ENCODE peak calls at places on chromosomes 7 and 10, in ten cellular contexts. One of them, this sample, is unnamed.

GRCh38 chr7:147829021-147829420 is 761.5 kb upstream of the C7orf33 start:
- DNase-seq in KG1: no peak
- DNase-seq in IMR-90: no peak
- DNase-seq in NCI-H1105: no peak
- DNase-seq in adipocyte: no peak
- DNase-seq in CD4-positive, CD25-positive, alpha-beta regulatory T cell: no peak
- DNase-seq in activated naive CD8-positive, alpha-beta T cell treated with anti-CD3 and anti-CD28 coated beads for 36 hours: no peak
- DNase-seq in activated T-cell treated with anti-CD3 and anti-CD28 coated beads for 1 hour: no peak
- DNase-seq in HEK293T: no peak
- DNase-seq in astrocyte of the hippocampus: no peak
- DNase-seq in this sample: no peak

GRCh38 chr7:28554791-28555471 is 142.6 kb downstream of the CREB5 start:
- DNase-seq in activated naive CD8-positive, alpha-beta T cell treated with anti-CD3 and anti-CD28 coated beads for 36 hours: no peak
- DNase-seq in activated T-cell treated with anti-CD3 and anti-CD28 coated beads for 1 hour: no peak
- DNase-seq in KG1: no peak
- DNase-seq in HEK293T: no peak
- DNase-seq in CD4-positive, CD25-positive, alpha-beta regulatory T cell: no peak
- DNase-seq in IMR-90: no peak
- DNase-seq in astrocyte of the hippocampus: no peak
- DNase-seq in adipocyte: no peak
- DNase-seq in NCI-H1105: no peak
- DNase-seq in this sample: no peak

GRCh38 chr10:71838264-71839211 is 12.5 kb downstream of the PSAP start:
- DNase-seq in adipocyte: peak
- DNase-seq in NCI-H1105: no peak
- DNase-seq in activated naive CD8-positive, alpha-beta T cell treated with anti-CD3 and anti-CD28 coated beads for 36 hours: no peak
- DNase-seq in IMR-90: peak
- DNase-seq in HEK293T: no peak
- DNase-seq in CD4-positive, CD25-positive, alpha-beta regulatory T cell: no peak
- DNase-seq in astrocyte of the hippocampus: peak
- DNase-seq in activated T-cell treated with anti-CD3 and anti-CD28 coated beads for 1 hour: no peak
- DNase-seq in KG1: no peak
- DNase-seq in this sample: no peak

GRCh38 chr10:70913546-70914240 is 25.3 kb upstream of the PCBD1 start:
- DNase-seq in HEK293T: no peak
- DNase-seq in IMR-90: no peak
- DNase-seq in NCI-H1105: no peak
- DNase-seq in adipocyte: no peak
- DNase-seq in KG1: no peak
- DNase-seq in CD4-positive, CD25-positive, alpha-beta regulatory T cell: no peak
- DNase-seq in activated T-cell treated with anti-CD3 and anti-CD28 coated beads for 1 hour: no peak
- DNase-seq in astrocyte of the hippocampus: no peak
- DNase-seq in activated naive CD8-positive, alpha-beta T cell treated with anti-CD3 and anti-CD28 coated beads for 36 hours: no peak
- DNase-seq in this sample: no peak

GRCh38 chr7:110891197-110891596 is 199.7 kb upstream of the LRRN3 start:
- DNase-seq in NCI-H1105: no peak
- DNase-seq in HEK293T: no peak
- DNase-seq in adipocyte: no peak
- DNase-seq in astrocyte of the hippocampus: peak
- DNase-seq in IMR-90: no peak
- DNase-seq in activated T-cell treated with anti-CD3 and anti-CD28 coated beads for 1 hour: no peak
- DNase-seq in KG1: no peak
- DNase-seq in activated naive CD8-positive, alpha-beta T cell treated with anti-CD3 and anti-CD28 coated beads for 36 hours: no peak
- DNase-seq in CD4-positive, CD25-positive, alpha-beta regulatory T cell: no peak
- DNase-seq in this sample: no peak

GRCh38 chr7:51162724-51163329 is 153.8 kb downstream of the COBL start:
- DNase-seq in activated T-cell treated with anti-CD3 and anti-CD28 coated beads for 1 hour: peak
- DNase-seq in CD4-positive, CD25-positive, alpha-beta regulatory T cell: peak
- DNase-seq in astrocyte of the hippocampus: peak
- DNase-seq in adipocyte: peak
- DNase-seq in HEK293T: peak
- DNase-seq in NCI-H1105: peak
- DNase-seq in KG1: peak
- DNase-seq in IMR-90: peak
- DNase-seq in activated naive CD8-positive, alpha-beta T cell treated with anti-CD3 and anti-CD28 coated beads for 36 hours: peak
- DNase-seq in this sample: peak

GRCh38 chr7:45863715-45864114 is 9.2 kb downstream of the CCDC201 start:
- DNase-seq in astrocyte of the hippocampus: no peak
- DNase-seq in CD4-positive, CD25-positive, alpha-beta regulatory T cell: no peak
- DNase-seq in HEK293T: peak
- DNase-seq in NCI-H1105: no peak
- DNase-seq in IMR-90: no peak
- DNase-seq in activated naive CD8-positive, alpha-beta T cell treated with anti-CD3 and anti-CD28 coated beads for 36 hours: no peak
- DNase-seq in KG1: no peak
- DNase-seq in activated T-cell treated with anti-CD3 and anti-CD28 coated beads for 1 hour: no peak
- DNase-seq in adipocyte: no peak
- DNase-seq in this sample: no peak

GRCh38 chr10:1434912-1435692 is 302.2 kb downstream of the ADARB2 start:
- DNase-seq in CD4-positive, CD25-positive, alpha-beta regulatory T cell: no peak
- DNase-seq in IMR-90: no peak
- DNase-seq in HEK293T: no peak
- DNase-seq in astrocyte of the hippocampus: no peak
- DNase-seq in adipocyte: no peak
- DNase-seq in KG1: no peak
- DNase-seq in NCI-H1105: no peak
- DNase-seq in activated T-cell treated with anti-CD3 and anti-CD28 coated beads for 1 hour: no peak
- DNase-seq in activated naive CD8-positive, alpha-beta T cell treated with anti-CD3 and anti-CD28 coated beads for 36 hours: no peak
- DNase-seq in this sample: no peak

GRCh38 chr7:68166525-68166924 is 1169.9 kb downstream of the TYW1 start:
- DNase-seq in CD4-positive, CD25-positive, alpha-beta regulatory T cell: no peak
- DNase-seq in activated T-cell treated with anti-CD3 and anti-CD28 coated beads for 1 hour: no peak
- DNase-seq in adipocyte: no peak
- DNase-seq in KG1: no peak
- DNase-seq in activated naive CD8-positive, alpha-beta T cell treated with anti-CD3 and anti-CD28 coated beads for 36 hours: no peak
- DNase-seq in IMR-90: no peak
- DNase-seq in astrocyte of the hippocampus: no peak
- DNase-seq in NCI-H1105: peak
- DNase-seq in HEK293T: no peak
- DNase-seq in this sample: no peak

GRCh38 chr10:119306964-119307363 is 99.6 kb downstream of the GRK5 start:
- DNase-seq in HEK293T: no peak
- DNase-seq in activated T-cell treated with anti-CD3 and anti-CD28 coated beads for 1 hour: no peak
- DNase-seq in activated naive CD8-positive, alpha-beta T cell treated with anti-CD3 and anti-CD28 coated beads for 36 hours: no peak
- DNase-seq in adipocyte: no peak
- DNase-seq in IMR-90: peak
- DNase-seq in astrocyte of the hippocampus: no peak
- DNase-seq in NCI-H1105: no peak
- DNase-seq in KG1: no peak
- DNase-seq in CD4-positive, CD25-positive, alpha-beta regulatory T cell: no peak
- DNase-seq in this sample: no peak

GRCh38 chr10:125060486-125060850 is 99.9 kb downstream of the CTBP2 start:
- DNase-seq in astrocyte of the hippocampus: peak
- DNase-seq in KG1: no peak
- DNase-seq in IMR-90: peak
- DNase-seq in NCI-H1105: no peak
- DNase-seq in HEK293T: no peak
- DNase-seq in adipocyte: peak
- DNase-seq in activated T-cell treated with anti-CD3 and anti-CD28 coated beads for 1 hour: no peak
- DNase-seq in CD4-positive, CD25-positive, alpha-beta regulatory T cell: no peak
- DNase-seq in activated naive CD8-positive, alpha-beta T cell treated with anti-CD3 and anti-CD28 coated beads for 36 hours: no peak
- DNase-seq in this sample: peak

GRCh38 chr7:94244760-94245159 is 149.9 kb upstream of the COL1A2 start:
- DNase-seq in adipocyte: peak
- DNase-seq in NCI-H1105: no peak
- DNase-seq in CD4-positive, CD25-positive, alpha-beta regulatory T cell: no peak
- DNase-seq in astrocyte of the hippocampus: no peak
- DNase-seq in activated naive CD8-positive, alpha-beta T cell treated with anti-CD3 and anti-CD28 coated beads for 36 hours: no peak
- DNase-seq in activated T-cell treated with anti-CD3 and anti-CD28 coated beads for 1 hour: no peak
- DNase-seq in IMR-90: no peak
- DNase-seq in KG1: no peak
- DNase-seq in HEK293T: no peak
- DNase-seq in this sample: no peak

GRCh38 chr10:8439040-8439439 is 384.6 kb downstream of the GATA3 start:
- DNase-seq in activated naive CD8-positive, alpha-beta T cell treated with anti-CD3 and anti-CD28 coated beads for 36 hours: no peak
- DNase-seq in CD4-positive, CD25-positive, alpha-beta regulatory T cell: no peak
- DNase-seq in IMR-90: no peak
- DNase-seq in KG1: no peak
- DNase-seq in NCI-H1105: no peak
- DNase-seq in HEK293T: no peak
- DNase-seq in adipocyte: no peak
- DNase-seq in activated T-cell treated with anti-CD3 and anti-CD28 coated beads for 1 hour: no peak
- DNase-seq in astrocyte of the hippocampus: no peak
- DNase-seq in this sample: no peak

GRCh38 chr7:64849250-64849923 is 53.7 kb upstream of the ZNF273 start:
- DNase-seq in NCI-H1105: peak
- DNase-seq in activated naive CD8-positive, alpha-beta T cell treated with anti-CD3 and anti-CD28 coated beads for 36 hours: no peak
- DNase-seq in astrocyte of the hippocampus: no peak
- DNase-seq in KG1: no peak
- DNase-seq in activated T-cell treated with anti-CD3 and anti-CD28 coated beads for 1 hour: no peak
- DNase-seq in HEK293T: no peak
- DNase-seq in CD4-positive, CD25-positive, alpha-beta regulatory T cell: no peak
- DNase-seq in adipocyte: peak
- DNase-seq in IMR-90: peak
- DNase-seq in this sample: no peak

GRCh38 chr10:27383595-27384542 is 120.2 kb upstream of the RAB18 start:
- DNase-seq in activated T-cell treated with anti-CD3 and anti-CD28 coated beads for 1 hour: no peak
- DNase-seq in HEK293T: no peak
- DNase-seq in NCI-H1105: no peak
- DNase-seq in CD4-positive, CD25-positive, alpha-beta regulatory T cell: no peak
- DNase-seq in adipocyte: peak
- DNase-seq in activated naive CD8-positive, alpha-beta T cell treated with anti-CD3 and anti-CD28 coated beads for 36 hours: no peak
- DNase-seq in astrocyte of the hippocampus: peak
- DNase-seq in KG1: no peak
- DNase-seq in IMR-90: peak
- DNase-seq in this sample: peak

GRCh38 chr10:46514431-46514861 is 42.0 kb downstream of the GPRIN2 start:
- DNase-seq in activated naive CD8-positive, alpha-beta T cell treated with anti-CD3 and anti-CD28 coated beads for 36 hours: no peak
- DNase-seq in activated T-cell treated with anti-CD3 and anti-CD28 coated beads for 1 hour: no peak
- DNase-seq in CD4-positive, CD25-positive, alpha-beta regulatory T cell: no peak
- DNase-seq in adipocyte: no peak
- DNase-seq in IMR-90: no peak
- DNase-seq in KG1: no peak
- DNase-seq in astrocyte of the hippocampus: no peak
- DNase-seq in NCI-H1105: no peak
- DNase-seq in HEK293T: no peak
- DNase-seq in this sample: no peak

GRCh38 chr10:78335691-78336401 is 302.2 kb downstream of the RPS24 start:
- DNase-seq in HEK293T: no peak
- DNase-seq in KG1: no peak
- DNase-seq in adipocyte: no peak
- DNase-seq in CD4-positive, CD25-positive, alpha-beta regulatory T cell: no peak
- DNase-seq in IMR-90: peak
- DNase-seq in activated naive CD8-positive, alpha-beta T cell treated with anti-CD3 and anti-CD28 coated beads for 36 hours: no peak
- DNase-seq in NCI-H1105: no peak
- DNase-seq in astrocyte of the hippocampus: peak
- DNase-seq in activated T-cell treated with anti-CD3 and anti-CD28 coated beads for 1 hour: no peak
- DNase-seq in this sample: peak

GRCh38 chr7:672891-673290 is 53.6 kb upstream of the DNAAF5 start:
- DNase-seq in IMR-90: no peak
- DNase-seq in NCI-H1105: no peak
- DNase-seq in adipocyte: no peak
- DNase-seq in HEK293T: no peak
- DNase-seq in activated T-cell treated with anti-CD3 and anti-CD28 coated beads for 1 hour: no peak
- DNase-seq in astrocyte of the hippocampus: no peak
- DNase-seq in activated naive CD8-positive, alpha-beta T cell treated with anti-CD3 and anti-CD28 coated beads for 36 hours: no peak
- DNase-seq in CD4-positive, CD25-positive, alpha-beta regulatory T cell: no peak
- DNase-seq in KG1: no peak
- DNase-seq in this sample: no peak

GRCh38 chr7:71486414-71486813 is 354.5 kb downstream of the GALNT17 start:
- DNase-seq in adipocyte: no peak
- DNase-seq in activated T-cell treated with anti-CD3 and anti-CD28 coated beads for 1 hour: no peak
- DNase-seq in HEK293T: no peak
- DNase-seq in activated naive CD8-positive, alpha-beta T cell treated with anti-CD3 and anti-CD28 coated beads for 36 hours: no peak
- DNase-seq in NCI-H1105: no peak
- DNase-seq in IMR-90: no peak
- DNase-seq in CD4-positive, CD25-positive, alpha-beta regulatory T cell: no peak
- DNase-seq in astrocyte of the hippocampus: no peak
- DNase-seq in KG1: no peak
- DNase-seq in this sample: no peak

GRCh38 chr7:6621195-6622128 is 6.1 kb downstream of the ZNF853 start:
- DNase-seq in KG1: no peak
- DNase-seq in astrocyte of the hippocampus: no peak
- DNase-seq in CD4-positive, CD25-positive, alpha-beta regulatory T cell: no peak
- DNase-seq in activated naive CD8-positive, alpha-beta T cell treated with anti-CD3 and anti-CD28 coated beads for 36 hours: no peak
- DNase-seq in HEK293T: no peak
- DNase-seq in NCI-H1105: no peak
- DNase-seq in activated T-cell treated with anti-CD3 and anti-CD28 coated beads for 1 hour: no peak
- DNase-seq in IMR-90: no peak
- DNase-seq in adipocyte: no peak
- DNase-seq in this sample: no peak

GRCh38 chr7:82164813-82165212 is 278.8 kb downstream of the CACNA2D1 start:
- DNase-seq in IMR-90: peak
- DNase-seq in astrocyte of the hippocampus: peak
- DNase-seq in HEK293T: peak
- DNase-seq in CD4-positive, CD25-positive, alpha-beta regulatory T cell: no peak
- DNase-seq in adipocyte: peak
- DNase-seq in activated naive CD8-positive, alpha-beta T cell treated with anti-CD3 and anti-CD28 coated beads for 36 hours: no peak
- DNase-seq in NCI-H1105: peak
- DNase-seq in activated T-cell treated with anti-CD3 and anti-CD28 coated beads for 1 hour: no peak
- DNase-seq in KG1: no peak
- DNase-seq in this sample: peak

GRCh38 chr10:120475844-120476791 is 19.1 kb downstream of the PLPP4 start:
- DNase-seq in HEK293T: no peak
- DNase-seq in IMR-90: no peak
- DNase-seq in CD4-positive, CD25-positive, alpha-beta regulatory T cell: no peak
- DNase-seq in adipocyte: no peak
- DNase-seq in astrocyte of the hippocampus: no peak
- DNase-seq in activated naive CD8-positive, alpha-beta T cell treated with anti-CD3 and anti-CD28 coated beads for 36 hours: no peak
- DNase-seq in NCI-H1105: no peak
- DNase-seq in KG1: no peak
- DNase-seq in activated T-cell treated with anti-CD3 and anti-CD28 coated beads for 1 hour: no peak
- DNase-seq in this sample: no peak

GRCh38 chr10:69697006-69697405 is 67.0 kb downstream of the FAM241B start:
- DNase-seq in activated naive CD8-positive, alpha-beta T cell treated with anti-CD3 and anti-CD28 coated beads for 36 hours: no peak
- DNase-seq in HEK293T: no peak
- DNase-seq in NCI-H1105: no peak
- DNase-seq in CD4-positive, CD25-positive, alpha-beta regulatory T cell: no peak
- DNase-seq in IMR-90: no peak
- DNase-seq in astrocyte of the hippocampus: no peak
- DNase-seq in activated T-cell treated with anti-CD3 and anti-CD28 coated beads for 1 hour: no peak
- DNase-seq in adipocyte: no peak
- DNase-seq in KG1: no peak
- DNase-seq in this sample: no peak

GRCh38 chr7:92833766-92834605 is 2.4 kb downstream of the CDK6 start:
- DNase-seq in adipocyte: peak
- DNase-seq in KG1: peak
- DNase-seq in CD4-positive, CD25-positive, alpha-beta regulatory T cell: peak
- DNase-seq in HEK293T: peak
- DNase-seq in activated T-cell treated with anti-CD3 and anti-CD28 coated beads for 1 hour: peak
- DNase-seq in activated naive CD8-positive, alpha-beta T cell treated with anti-CD3 and anti-CD28 coated beads for 36 hours: peak
- DNase-seq in IMR-90: peak
- DNase-seq in astrocyte of the hippocampus: peak
- DNase-seq in NCI-H1105: no peak
- DNase-seq in this sample: peak

GRCh38 chr7:148941598-148942280 is 57.6 kb upstream of the EZH2 start:
- DNase-seq in IMR-90: peak
- DNase-seq in activated T-cell treated with anti-CD3 and anti-CD28 coated beads for 1 hour: peak
- DNase-seq in HEK293T: peak
- DNase-seq in CD4-positive, CD25-positive, alpha-beta regulatory T cell: peak
- DNase-seq in activated naive CD8-positive, alpha-beta T cell treated with anti-CD3 and anti-CD28 coated beads for 36 hours: peak
- DNase-seq in KG1: no peak
- DNase-seq in astrocyte of the hippocampus: peak
- DNase-seq in adipocyte: peak
- DNase-seq in NCI-H1105: peak
- DNase-seq in this sample: peak

GRCh38 chr10:21517134-21517982 is 8.1 kb downstream of the SKIDA1 start:
- DNase-seq in adipocyte: peak
- DNase-seq in activated T-cell treated with anti-CD3 and anti-CD28 coated beads for 1 hour: no peak
- DNase-seq in KG1: no peak
- DNase-seq in CD4-positive, CD25-positive, alpha-beta regulatory T cell: no peak
- DNase-seq in NCI-H1105: no peak
- DNase-seq in astrocyte of the hippocampus: peak
- DNase-seq in HEK293T: peak
- DNase-seq in activated naive CD8-positive, alpha-beta T cell treated with anti-CD3 and anti-CD28 coated beads for 36 hours: peak
- DNase-seq in IMR-90: peak
- DNase-seq in this sample: peak